ENCODE peak calls at places on chromosomes 6 and 20, in four cellular contexts. X is K562, M is GM12878, B is HepG2. S is an unnamed sample.

GRCh38 chr20:6590891-6591679 is 176.4 kb upstream of the BMP2 start:
- DNase-seq in B (no peak), M (no peak), X (no peak), S (no peak)

GRCh38 chr20:7959484-7959883 is 19.2 kb upstream of the HAO1 start:
- DNase-seq in X (no peak), B (no peak), M (no peak), S (no peak)

GRCh38 chr6:170464524-170464979 is 88.6 kb downstream of the PSMB1 start:
- DNase-seq in M (peak), B (no peak), X (no peak), S (no peak)

GRCh38 chr20:21702553-21703467 is 2.7 kb upstream of the PAX1 start:
- DNase-seq in M (no peak), X (peak), B (peak), S (peak)

GRCh38 chr6:169864148-169865030 is 113.0 kb downstream of the ERMARD start:
- DNase-seq in X (no peak), M (no peak), B (no peak), S (no peak)

GRCh38 chr20:57048027-57048869 is 218.2 kb downstream of the BMP7 start:
- DNase-seq in X (peak), B (peak), M (no peak), S (peak)

GRCh38 chr6:56156643-56157042 is 90.7 kb downstream of the COL21A1 start:
- DNase-seq in B (peak), M (no peak), X (no peak), S (no peak)

GRCh38 chr20:40493551-40493950 is 195.5 kb downstream of the MAFB start:
- DNase-seq in X (no peak), M (no peak), B (no peak), S (no peak)

GRCh38 chr20:17705916-17706315 is 6.2 kb downstream of the BANF2 start:
- DNase-seq in B (no peak), M (no peak), X (no peak), S (no peak)

GRCh38 chr6:34143196-34143883 is 2.5 kb downstream of the GRM4 start:
- DNase-seq in M (no peak), B (no peak), X (no peak), S (no peak)

GRCh38 chr6:146593978-146594377 is 4.8 kb upstream of the ADGB start:
- DNase-seq in X (no peak), B (no peak), M (no peak), S (no peak)

GRCh38 chr6:124867126-124867525 is 95.1 kb upstream of the RNF217 start:
- DNase-seq in M (no peak), X (no peak), B (no peak), S (no peak)

GRCh38 chr6:102848796-102849195 is 1455.3 kb downstream of the GRIK2 start:
- DNase-seq in B (no peak), M (no peak), X (no peak), S (no peak)

GRCh38 chr6:165662671-165663282 is at the start of gene PDE10A:
- DNase-seq in B (no peak), M (no peak), X (no peak), S (peak)

GRCh38 chr6:42158631-42159030 is 14.5 kb upstream of the GUCA1A start:
- DNase-seq in M (no peak), B (no peak), X (no peak), S (no peak)

GRCh38 chr6:3310051-3310448 is 51.3 kb downstream of the PSMG4 start:
- DNase-seq in B (no peak), X (no peak), M (no peak), S (no peak)

GRCh38 chr6:16883414-16883813 is 122.2 kb upstream of the ATXN1 start:
- DNase-seq in M (no peak), X (no peak), B (no peak), S (no peak)

GRCh38 chr20:826695-827323 is 6.7 kb upstream of the FAM110A start:
- DNase-seq in M (no peak), B (no peak), X (no peak), S (no peak)

GRCh38 chr20:43676368-43676767 is 9.5 kb downstream of the MYBL2 start:
- DNase-seq in B (no peak), M (no peak), X (no peak), S (no peak)

GRCh38 chr6:48835421-48835958 is 627.6 kb downstream of the MMUT start:
- DNase-seq in B (no peak), M (no peak), X (no peak), S (no peak)

GRCh38 chr6:134223761-134224445 is 94.0 kb downstream of the SGK1 start:
- DNase-seq in M (no peak), B (no peak), X (no peak), S (no peak)

GRCh38 chr6:40807484-40807883 is 220.3 kb upstream of the LRFN2 start:
- DNase-seq in X (no peak), B (no peak), M (no peak), S (no peak)
- TF ChIP-seq FOXK2 in X (no peak), B (no peak), M (no peak), S (no peak)

GRCh38 chr6:10662207-10662606 is 32.2 kb downstream of the C6orf52 start:
- DNase-seq in B (no peak), X (no peak), M (no peak), S (no peak)

GRCh38 chr6:10658910-10659696 is 35.3 kb downstream of the C6orf52 start:
- DNase-seq in B (no peak), X (no peak), M (no peak), S (no peak)

GRCh38 chr6:10662742-10663141 is 31.7 kb downstream of the C6orf52 start:
- DNase-seq in X (no peak), B (no peak), M (no peak), S (no peak)

GRCh38 chr6:10655508-10656055 is 38.8 kb downstream of the C6orf52 start:
- DNase-seq in M (peak), X (no peak), B (no peak), S (no peak)

DNA sequence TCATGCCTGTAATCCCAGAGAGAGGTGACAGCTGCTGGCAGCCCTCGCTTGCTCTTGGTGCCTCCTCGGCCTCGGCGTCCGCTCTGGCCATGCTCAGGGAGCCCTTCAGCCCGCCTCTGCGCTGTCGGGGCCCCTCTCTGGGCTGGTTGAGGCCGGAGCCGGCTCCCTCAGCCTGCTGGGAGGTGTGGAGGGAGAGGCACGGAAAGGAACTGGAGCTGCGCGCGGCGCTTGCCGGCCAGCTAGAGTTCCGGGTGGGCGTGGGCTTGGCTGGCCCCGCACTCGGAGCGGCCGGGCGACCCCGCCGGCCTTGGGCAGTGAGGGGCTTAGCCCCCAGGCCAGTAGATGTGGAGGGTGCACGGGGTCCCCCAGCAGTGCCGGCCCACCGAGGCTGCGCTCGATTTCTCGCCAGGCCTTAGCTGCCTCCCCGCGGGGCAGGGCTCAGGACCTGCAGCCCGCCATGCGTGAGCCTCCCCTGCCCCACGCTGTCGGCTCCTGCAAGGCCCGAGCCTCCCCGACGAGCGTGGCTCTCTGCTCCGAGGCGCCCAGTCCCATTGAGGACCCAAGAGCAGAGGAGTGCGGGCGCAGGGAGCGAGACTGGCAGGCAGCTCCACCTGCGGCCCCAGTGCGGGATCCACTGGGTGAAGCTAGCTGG is 34.6 kb downstream of the C6orf52 start:
- DNase-seq in M (no peak), B (no peak), X (no peak), S (no peak)
- TF ChIP-seq FOXK2 in M (no peak), B (no peak), X (no peak), S (no peak)

DNA sequence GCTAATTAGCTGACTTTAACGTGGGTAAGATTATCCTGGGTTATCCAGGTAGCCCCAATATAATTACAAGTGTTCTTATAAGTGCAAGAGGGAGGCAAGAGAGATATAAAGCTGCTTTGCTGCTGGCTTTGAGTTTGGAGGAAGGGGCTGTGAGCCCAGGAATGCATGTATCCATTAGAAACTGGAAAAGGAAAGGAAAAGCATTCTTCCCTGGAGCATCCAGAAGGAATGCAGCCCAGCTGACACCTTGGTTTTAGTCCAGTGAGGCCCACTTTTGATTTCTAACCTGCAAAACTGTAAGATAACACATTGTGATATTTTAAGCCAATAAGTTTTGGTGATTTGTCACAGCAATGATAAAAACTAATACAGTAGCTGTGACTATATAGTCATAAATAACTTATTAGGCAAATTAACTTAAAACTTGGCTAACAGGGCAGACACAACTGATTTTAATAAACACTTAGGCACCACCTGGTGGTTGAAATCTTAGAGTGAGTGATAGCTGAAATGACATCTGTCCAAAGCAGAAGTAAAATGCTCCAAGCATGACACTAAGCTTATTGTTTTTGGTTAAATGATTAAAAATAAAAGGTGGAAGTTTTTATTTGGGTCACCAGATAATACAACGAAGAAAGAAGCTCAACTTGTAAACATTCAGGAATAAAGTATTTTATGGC is 35.6 kb downstream of the ADGRF4 start:
- DNase-seq in B (peak), M (peak), X (no peak), S (no peak)
- TF ChIP-seq FOXK2 in B (no peak), M (no peak), X (no peak), S (no peak)

GRCh38 chr6:80163754-80164187 is 57.3 kb downstream of the BCKDHB start:
- DNase-seq in X (no peak), M (peak), B (peak), S (no peak)
- TF ChIP-seq FOXK2 in X (no peak), M (no peak), B (no peak), S (no peak)

GRCh38 chr6:148967546-148967945 is 220.7 kb downstream of the UST start:
- DNase-seq in B (no peak), X (no peak), M (no peak), S (no peak)
- TF ChIP-seq FOXK2 in B (no peak), X (no peak), M (no peak), S (no peak)

GRCh38 chr20:53972179-53972578 is 98.2 kb downstream of the BCAS1 start:
- DNase-seq in B (no peak), X (no peak), M (no peak), S (no peak)
- TF ChIP-seq FOXK2 in B (no peak), X (no peak), M (no peak), S (no peak)

GRCh38 chr6:111069722-111070406 is 17.4 kb upstream of the SLC16A10 start:
- DNase-seq in B (no peak), M (no peak), X (no peak), S (no peak)
- TF ChIP-seq FOXK2 in B (no peak), M (no peak), X (no peak), S (no peak)

DNA sequence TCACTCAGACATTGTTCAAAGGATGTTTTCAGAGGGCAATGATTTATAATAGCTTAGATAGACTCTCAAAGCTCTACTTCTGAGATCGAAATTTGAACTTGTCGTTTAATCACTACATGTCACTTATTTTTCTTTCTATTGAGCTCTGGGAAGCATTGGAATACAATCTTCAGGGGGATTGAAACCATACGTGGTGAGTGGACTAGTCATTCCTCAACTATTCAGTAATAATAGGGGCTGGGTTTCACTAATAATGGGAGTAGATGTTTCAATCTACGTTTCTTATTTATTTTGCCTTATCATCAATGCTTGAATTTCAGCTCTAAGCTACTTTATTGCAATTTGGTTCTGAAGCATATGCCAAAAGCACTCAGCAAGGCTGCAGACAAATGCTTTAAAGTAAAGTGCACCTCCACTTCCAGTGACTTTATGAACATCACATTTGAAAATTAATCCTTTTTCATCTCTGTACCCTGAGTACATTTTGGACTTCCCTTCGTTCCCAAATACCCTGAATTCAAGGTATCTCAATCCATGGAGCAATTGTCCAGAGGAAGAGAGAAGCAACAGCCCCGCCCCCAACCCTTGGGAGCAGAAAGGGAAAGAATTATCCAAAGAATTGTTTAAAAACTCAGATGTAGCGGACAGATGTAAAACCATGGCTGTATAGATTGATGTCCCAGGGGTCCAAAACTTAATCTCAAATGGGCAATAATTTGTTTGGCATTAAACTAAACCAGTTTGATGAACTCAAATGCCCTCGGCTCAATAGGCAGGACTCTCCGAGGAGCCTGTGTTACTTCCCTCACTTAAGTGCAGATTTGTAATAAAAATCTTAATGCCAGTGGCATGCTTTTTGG is 68.1 kb downstream of the HFE start:
- DNase-seq in X (no peak), B (peak), M (no peak), S (no peak)
- TF ChIP-seq FOXK2 in X (no peak), B (no peak), M (no peak), S (no peak)

S was measured in HEK293T.